ENCODE peak calls at places on chromosomes 11 and 22, in eight cellular contexts. G is RWPE1; K is amniotic stem cell; L is central memory CD4-positive, alpha-beta T cell; J is globus pallidus; C is activated CD4-positive, alpha-beta T cell treated with anti-CD3 and anti-CD28 coated beads for 24 hours; Z is Calu3; D is Peyer's patch. O is an unnamed sample.

GRCh38 chr11:72058416-72059034 is 21.8 kb downstream of the NUMA1 start:
- DNase-seq in J (no peak), D (no peak), C (no peak), K (no peak), L (no peak), Z (no peak), G (no peak), O (no peak)

GRCh38 chr11:61776561-61777075 is 15.8 kb downstream of the TMEM258 start:
- DNase-seq in D (peak), K (peak), G (peak), Z (peak), C (peak), L (peak), J (peak), O (peak)

GRCh38 chr11:64607381-64608259 is 16.6 kb downstream of the SLC22A12 start:
- DNase-seq in K (no peak), D (no peak), C (no peak), J (peak), L (no peak), Z (no peak), G (peak), O (no peak)

GRCh38 chr11:45289369-45289768 is 3.2 kb upstream of the SYT13 start:
- DNase-seq in K (peak), G (peak), L (no peak), Z (no peak), J (no peak), D (no peak), C (no peak), O (peak)

GRCh38 chr11:59616396-59616982 is 915 bp upstream of the OSBP start:
- DNase-seq in K (no peak), J (no peak), C (no peak), D (peak), Z (no peak), L (no peak), G (no peak), O (peak)

GRCh38 chr11:68843052-68843561 is 1.4 kb upstream of the CPT1A start:
- DNase-seq in K (no peak), C (no peak), L (peak), G (no peak), Z (peak), J (no peak), D (peak), O (peak)

GRCh38 chr22:36368359-36368983 is 19.3 kb downstream of the MYH9 start:
- DNase-seq in C (no peak), J (no peak), L (no peak), G (peak), Z (peak), K (peak), D (no peak), O (no peak)

GRCh38 chr11:2426221-2426620 is 18.1 kb downstream of the TRPM5 start:
- DNase-seq in J (no peak), D (no peak), C (no peak), L (no peak), Z (no peak), K (no peak), G (no peak), O (no peak)

GRCh38 chr22:28817919-28818859 is 17.8 kb upstream of the XBP1 start:
- DNase-seq in C (no peak), G (no peak), Z (peak), J (no peak), L (no peak), D (no peak), K (no peak), O (peak)

GRCh38 chr11:88280673-88281316 is 56.7 kb downstream of the CTSC start:
- DNase-seq in G (no peak), C (no peak), Z (no peak), K (no peak), D (no peak), J (peak), L (no peak), O (no peak)

GRCh38 chr11:132055296-132055695 is 684.9 kb downstream of the NTM start:
- DNase-seq in L (no peak), J (no peak), G (no peak), D (no peak), K (no peak), C (no peak), Z (no peak), O (no peak)

GRCh38 chr11:68353669-68354068 is 41.3 kb downstream of the LRP5 start:
- DNase-seq in K (no peak), J (no peak), Z (no peak), D (no peak), G (no peak), L (no peak), C (no peak), O (no peak)

GRCh38 chr11:128116447-128117240 is 470.7 kb downstream of the ETS1 start:
- DNase-seq in G (no peak), L (no peak), J (no peak), K (no peak), C (no peak), Z (no peak), D (no peak), O (no peak)

GRCh38 chr11:131408011-131408640 is 37.7 kb downstream of the NTM start:
- DNase-seq in D (no peak), Z (no peak), K (no peak), C (no peak), J (peak), G (peak), L (no peak), O (peak)

GRCh38 chr22:36419177-36419911 is 31.6 kb upstream of the MYH9 start:
- DNase-seq in K (no peak), C (no peak), L (no peak), Z (no peak), J (peak), G (no peak), D (no peak), O (peak)

GRCh38 chr11:22449441-22449840 is 111.3 kb downstream of the SLC17A6 start:
- DNase-seq in L (no peak), D (no peak), J (no peak), G (no peak), C (no peak), K (no peak), Z (no peak), O (no peak)

GRCh38 chr11:57214087-57214395 is 23.0 kb downstream of the APLNR start:
- DNase-seq in Z (no peak), C (no peak), K (no peak), D (no peak), G (no peak), L (no peak), J (no peak), O (no peak)

GRCh38 chr22:23722724-23723123 is 28.2 kb downstream of the ZNF70 start:
- DNase-seq in D (no peak), C (no peak), J (no peak), L (no peak), Z (no peak), G (no peak), K (no peak), O (no peak)

GRCh38 chr22:36330655-36331305 is 57.0 kb downstream of the MYH9 start:
- DNase-seq in C (no peak), D (no peak), G (no peak), L (no peak), K (no peak), Z (no peak), J (no peak), O (no peak)

GRCh38 chr22:47138898-47139789 is 376.7 kb downstream of the TBC1D22A start:
- DNase-seq in C (no peak), J (no peak), G (no peak), K (no peak), Z (no peak), D (no peak), L (no peak), O (no peak)

GRCh38 chr11:5476184-5476819 is 12.2 kb upstream of the OR52D1 start:
- DNase-seq in Z (peak), D (no peak), L (peak), K (peak), C (peak), G (peak), J (peak), O (peak)

GRCh38 chr11:30333405-30333804 is 10.5 kb downstream of the ARL14EP start:
- DNase-seq in C (no peak), K (no peak), Z (peak), G (no peak), J (no peak), D (no peak), L (peak), O (peak)

GRCh38 chr22:43528601-43529360 is 117.0 kb downstream of the MPPED1 start:
- DNase-seq in Z (no peak), J (no peak), D (no peak), K (no peak), L (no peak), C (no peak), G (no peak), O (no peak)